ENCODE peak calls at places on chromosome 7, in four cellular contexts. M is CD8-positive, alpha-beta T cell; V is GM12891; S is activated effector memory CD4-positive, alpha-beta T cell treated with Interleukin-2 at 50 U/mL for 16 hours. Y is an unnamed sample.

GRCh38 chr7:80905334-80905733 is 13.5 kb downstream of the SEMA3C start:
- DNase-seq in M (no peak), V (no peak), S (no peak), Y (no peak)

GRCh38 chr7:143015102-143015501 is 11.8 kb downstream of the OR9A2 start:
- DNase-seq in M (no peak), V (peak), S (no peak), Y (no peak)

GRCh38 chr7:111168182-111168581 is 77.3 kb downstream of the LRRN3 start:
- DNase-seq in M (no peak), V (no peak), S (no peak), Y (no peak)

GRCh38 chr7:1027285-1028043 is 16.9 kb upstream of the GPR146 start:
- DNase-seq in M (peak), V (no peak), S (no peak), Y (no peak)

GRCh38 chr7:107826451-107826850 is 23.4 kb upstream of the SLC26A3 start:
- DNase-seq in M (no peak), V (no peak), S (no peak), Y (no peak)

GRCh38 chr7:7944619-7945282 is 23.8 kb upstream of the GLCCI1 start:
- DNase-seq in M (peak), V (peak), S (peak), Y (peak)

GRCh38 chr7:23020742-23021401 is 6.9 kb upstream of the HYCC1 start:
- DNase-seq in M (no peak), V (no peak), S (peak), Y (no peak)

GRCh38 chr7:4661871-4662270 is 20.2 kb upstream of the FOXK1 start:
- DNase-seq in M (no peak), V (no peak), S (no peak), Y (no peak)

GRCh38 chr7:92602352-92603088 is 12.3 kb upstream of the FAM133B start:
- DNase-seq in M (no peak), V (no peak), S (no peak), Y (no peak)

GRCh38 chr7:92448185-92448747 is 984 bp downstream of the GATAD1 start:
- DNase-seq in M (peak), V (no peak), S (peak), Y (peak)

GRCh38 chr7:96250776-96251361 is 71.0 kb downstream of the SLC25A13 start:
- DNase-seq in M (no peak), V (no peak), S (no peak), Y (no peak)

GRCh38 chr7:95772298-95772770 is at the start of gene DYNC1I1:
- DNase-seq in M (no peak), V (peak), S (no peak), Y (no peak)

GRCh38 chr7:52685351-52685750 is 350.1 kb upstream of the POM121L12 start:
- DNase-seq in M (no peak), V (no peak), S (no peak), Y (no peak)

GRCh38 chr7:79293655-79294142 is 159.8 kb downstream of the MAGI2 start:
- DNase-seq in M (no peak), V (no peak), S (no peak), Y (no peak)

GRCh38 chr7:39720586-39720985 is 97.2 kb downstream of the RALA start:
- DNase-seq in M (no peak), V (no peak), S (no peak), Y (no peak)

GRCh38 chr7:156544919-156545715 is 95.5 kb upstream of the RNF32 start:
- DNase-seq in M (no peak), V (no peak), S (no peak), Y (no peak)

GRCh38 chr7:143407296-143408246 is 1.1 kb downstream of the EPHA1 start:
- DNase-seq in M (peak), V (no peak), S (peak), Y (peak)

GRCh38 chr7:75623390-75624133 is 115.2 kb downstream of the HIP1 start:
- DNase-seq in M (no peak), V (no peak), S (no peak), Y (no peak)

GRCh38 chr7:90411510-90411909 is 8.2 kb downstream of the CLDN12 start:
- DNase-seq in M (no peak), V (no peak), S (no peak), Y (no peak)

GRCh38 chr7:105691029-105691691 is 109.9 kb upstream of the EFCAB10 start:
- DNase-seq in M (peak), V (no peak), S (peak), Y (peak)

GRCh38 chr7:100894860-100895700 is 608 bp downstream of the ACHE start:
- DNase-seq in M (peak), V (no peak), S (peak), Y (peak)

GRCh38 chr7:45983720-45984032 is 62.6 kb upstream of the IGFBP3 start:
- DNase-seq in M (no peak), V (no peak), S (no peak), Y (no peak)

GRCh38 chr7:46544396-46545008 is 623.4 kb upstream of the IGFBP3 start:
- DNase-seq in M (no peak), V (no peak), S (no peak), Y (no peak)

GRCh38 chr7:5557920-5558401 is 134.3 kb upstream of the TNRC18 start:
- DNase-seq in M (no peak), V (peak), S (no peak), Y (no peak)

Y was measured in T-helper 1 cell.